ENCODE peak calls at places on chromosomes 6 and 20, in ten cellular contexts. One of them, this sample, is unnamed.

GRCh38 chr6:43771858-43772570 is 2.0 kb downstream of the VEGFA start:
- DNase-seq in Peyer's patch: peak; percentile 82
- DNase-seq in nephron progenitor cell: peak; percentile 62
- DNase-seq in right cardiac atrium: peak; percentile 89
- DNase-seq in GM18507: no peak
- DNase-seq in MV-4-11: peak; percentile 21
- DNase-seq in midbrain: peak; percentile 56
- DNase-seq in LoVo: peak; percentile 66
- DNase-seq in activated CD4-positive, alpha-beta T cell treated with anti-CD3 and anti-CD28 coated beads, Interleukin-2, amount 50 U/mL, for 48 hours: peak; percentile 75
- DNase-seq in M059J: peak; percentile 54
- DNase-seq in this sample: peak; percentile 91

GRCh38 chr6:17408081-17408480 is 14.7 kb downstream of the CAP2 start:
- DNase-seq in midbrain: no peak
- DNase-seq in Peyer's patch: no peak
- DNase-seq in M059J: no peak
- DNase-seq in LoVo: no peak
- DNase-seq in GM18507: no peak
- DNase-seq in nephron progenitor cell: no peak
- DNase-seq in right cardiac atrium: no peak
- DNase-seq in activated CD4-positive, alpha-beta T cell treated with anti-CD3 and anti-CD28 coated beads, Interleukin-2, amount 50 U/mL, for 48 hours: no peak
- DNase-seq in MV-4-11: no peak
- DNase-seq in this sample: no peak

GRCh38 chr6:122153530-122153929 is 245.9 kb upstream of the HSF2 start:
- DNase-seq in nephron progenitor cell: no peak
- DNase-seq in right cardiac atrium: no peak
- DNase-seq in Peyer's patch: no peak
- DNase-seq in M059J: no peak
- DNase-seq in MV-4-11: no peak
- DNase-seq in GM18507: no peak
- DNase-seq in activated CD4-positive, alpha-beta T cell treated with anti-CD3 and anti-CD28 coated beads, Interleukin-2, amount 50 U/mL, for 48 hours: no peak
- DNase-seq in LoVo: no peak
- DNase-seq in midbrain: no peak
- DNase-seq in this sample: no peak

GRCh38 chr6:167787896-167788530 is 38.7 kb upstream of the AFDN start:
- DNase-seq in M059J: peak; percentile 22
- DNase-seq in activated CD4-positive, alpha-beta T cell treated with anti-CD3 and anti-CD28 coated beads, Interleukin-2, amount 50 U/mL, for 48 hours: no peak
- DNase-seq in midbrain: no peak
- DNase-seq in LoVo: no peak
- DNase-seq in GM18507: no peak
- DNase-seq in right cardiac atrium: no peak
- DNase-seq in nephron progenitor cell: no peak
- DNase-seq in Peyer's patch: no peak
- DNase-seq in MV-4-11: no peak
- DNase-seq in this sample: no peak

GRCh38 chr6:161127071-161127740 is 135.6 kb downstream of the MAP3K4 start:
- DNase-seq in midbrain: no peak
- DNase-seq in right cardiac atrium: no peak
- DNase-seq in GM18507: no peak
- DNase-seq in LoVo: no peak
- DNase-seq in M059J: no peak
- DNase-seq in activated CD4-positive, alpha-beta T cell treated with anti-CD3 and anti-CD28 coated beads, Interleukin-2, amount 50 U/mL, for 48 hours: no peak
- DNase-seq in MV-4-11: no peak
- DNase-seq in Peyer's patch: no peak
- DNase-seq in nephron progenitor cell: no peak
- DNase-seq in this sample: no peak

GRCh38 chr6:142413111-142413510 is 111.3 kb downstream of the ADGRG6 start:
- DNase-seq in LoVo: no peak
- DNase-seq in Peyer's patch: no peak
- DNase-seq in right cardiac atrium: no peak
- DNase-seq in midbrain: no peak
- DNase-seq in GM18507: no peak
- DNase-seq in M059J: peak; percentile 77
- DNase-seq in MV-4-11: no peak
- DNase-seq in nephron progenitor cell: no peak
- DNase-seq in activated CD4-positive, alpha-beta T cell treated with anti-CD3 and anti-CD28 coated beads, Interleukin-2, amount 50 U/mL, for 48 hours: no peak
- DNase-seq in this sample: no peak

GRCh38 chr6:113707194-113707593 is 150.0 kb upstream of the MARCKS start:
- DNase-seq in M059J: no peak
- DNase-seq in activated CD4-positive, alpha-beta T cell treated with anti-CD3 and anti-CD28 coated beads, Interleukin-2, amount 50 U/mL, for 48 hours: no peak
- DNase-seq in Peyer's patch: no peak
- DNase-seq in midbrain: no peak
- DNase-seq in LoVo: no peak
- DNase-seq in GM18507: no peak
- DNase-seq in MV-4-11: no peak
- DNase-seq in nephron progenitor cell: no peak
- DNase-seq in right cardiac atrium: no peak
- DNase-seq in this sample: no peak

GRCh38 chr6:87287251-87287650 is 35.1 kb upstream of the SMIM8 start:
- DNase-seq in midbrain: no peak
- DNase-seq in activated CD4-positive, alpha-beta T cell treated with anti-CD3 and anti-CD28 coated beads, Interleukin-2, amount 50 U/mL, for 48 hours: no peak
- DNase-seq in LoVo: no peak
- DNase-seq in right cardiac atrium: no peak
- DNase-seq in M059J: no peak
- DNase-seq in MV-4-11: no peak
- DNase-seq in nephron progenitor cell: no peak
- DNase-seq in Peyer's patch: no peak
- DNase-seq in GM18507: no peak
- DNase-seq in this sample: no peak

GRCh38 chr6:12403201-12403826 is 113.2 kb downstream of the EDN1 start:
- DNase-seq in nephron progenitor cell: no peak
- DNase-seq in MV-4-11: no peak
- DNase-seq in M059J: peak; percentile 81
- DNase-seq in LoVo: no peak
- DNase-seq in GM18507: no peak
- DNase-seq in Peyer's patch: peak; percentile 51
- DNase-seq in activated CD4-positive, alpha-beta T cell treated with anti-CD3 and anti-CD28 coated beads, Interleukin-2, amount 50 U/mL, for 48 hours: no peak
- DNase-seq in midbrain: no peak
- DNase-seq in right cardiac atrium: no peak
- DNase-seq in this sample: no peak

GRCh38 chr20:49276201-49276894 is 1.5 kb downstream of the ZNFX1 start:
- DNase-seq in right cardiac atrium: peak; percentile 65
- DNase-seq in nephron progenitor cell: no peak
- DNase-seq in M059J: peak; percentile 81
- DNase-seq in Peyer's patch: peak; percentile 56
- DNase-seq in GM18507: no peak
- DNase-seq in MV-4-11: peak; percentile 73
- DNase-seq in activated CD4-positive, alpha-beta T cell treated with anti-CD3 and anti-CD28 coated beads, Interleukin-2, amount 50 U/mL, for 48 hours: peak; percentile 66
- DNase-seq in midbrain: peak; percentile 37
- DNase-seq in LoVo: peak; percentile 44
- DNase-seq in this sample: no peak

GRCh38 chr6:36204068-36204753 is 7.7 kb downstream of the BRPF3 start:
- DNase-seq in Peyer's patch: peak; percentile 72
- DNase-seq in MV-4-11: peak; percentile 88
- DNase-seq in nephron progenitor cell: no peak
- DNase-seq in LoVo: no peak
- DNase-seq in M059J: no peak
- DNase-seq in midbrain: no peak
- DNase-seq in activated CD4-positive, alpha-beta T cell treated with anti-CD3 and anti-CD28 coated beads, Interleukin-2, amount 50 U/mL, for 48 hours: peak; percentile 23
- DNase-seq in right cardiac atrium: no peak
- DNase-seq in GM18507: no peak
- DNase-seq in this sample: no peak

GRCh38 chr20:62439218-62439617 is 11.9 kb upstream of the RBBP8NL start:
- DNase-seq in Peyer's patch: no peak
- DNase-seq in nephron progenitor cell: no peak
- DNase-seq in MV-4-11: peak; percentile 46
- DNase-seq in right cardiac atrium: no peak
- DNase-seq in LoVo: no peak
- DNase-seq in midbrain: no peak
- DNase-seq in M059J: no peak
- DNase-seq in activated CD4-positive, alpha-beta T cell treated with anti-CD3 and anti-CD28 coated beads, Interleukin-2, amount 50 U/mL, for 48 hours: no peak
- DNase-seq in GM18507: no peak
- DNase-seq in this sample: no peak

GRCh38 chr6:30743099-30744053 is 889 bp upstream of the FLOT1 start:
- DNase-seq in midbrain: no peak
- DNase-seq in right cardiac atrium: peak; percentile 76
- DNase-seq in Peyer's patch: peak; percentile 68
- DNase-seq in MV-4-11: no peak
- DNase-seq in nephron progenitor cell: no peak
- DNase-seq in M059J: peak; percentile 57
- DNase-seq in LoVo: no peak
- DNase-seq in activated CD4-positive, alpha-beta T cell treated with anti-CD3 and anti-CD28 coated beads, Interleukin-2, amount 50 U/mL, for 48 hours: peak; percentile 60
- DNase-seq in GM18507: no peak
- DNase-seq in this sample: no peak

GRCh38 chr6:14863896-14864850 is 381.7 kb upstream of the JARID2 start:
- DNase-seq in nephron progenitor cell: no peak
- DNase-seq in GM18507: no peak
- DNase-seq in M059J: no peak
- DNase-seq in LoVo: no peak
- DNase-seq in midbrain: no peak
- DNase-seq in activated CD4-positive, alpha-beta T cell treated with anti-CD3 and anti-CD28 coated beads, Interleukin-2, amount 50 U/mL, for 48 hours: no peak
- DNase-seq in right cardiac atrium: no peak
- DNase-seq in MV-4-11: no peak
- DNase-seq in Peyer's patch: no peak
- DNase-seq in this sample: no peak

GRCh38 chr6:15507221-15507620 is 155.6 kb downstream of the DTNBP1 start:
- DNase-seq in Peyer's patch: peak; percentile 39
- DNase-seq in nephron progenitor cell: no peak
- DNase-seq in MV-4-11: no peak
- DNase-seq in GM18507: no peak
- DNase-seq in right cardiac atrium: peak; percentile 19
- DNase-seq in LoVo: no peak
- DNase-seq in activated CD4-positive, alpha-beta T cell treated with anti-CD3 and anti-CD28 coated beads, Interleukin-2, amount 50 U/mL, for 48 hours: no peak
- DNase-seq in M059J: no peak
- DNase-seq in midbrain: no peak
- DNase-seq in this sample: peak; percentile 57

GRCh38 chr20:39429716-39430115 is 467.6 kb downstream of the DHX35 start:
- DNase-seq in right cardiac atrium: no peak
- DNase-seq in midbrain: no peak
- DNase-seq in LoVo: no peak
- DNase-seq in nephron progenitor cell: no peak
- DNase-seq in GM18507: no peak
- DNase-seq in M059J: peak; percentile 32
- DNase-seq in Peyer's patch: no peak
- DNase-seq in activated CD4-positive, alpha-beta T cell treated with anti-CD3 and anti-CD28 coated beads, Interleukin-2, amount 50 U/mL, for 48 hours: no peak
- DNase-seq in MV-4-11: no peak
- DNase-seq in this sample: no peak

GRCh38 chr6:2818593-2818992 is 23.1 kb downstream of the SERPINB1 start:
- DNase-seq in LoVo: peak; percentile 21
- DNase-seq in Peyer's patch: peak; percentile 66
- DNase-seq in GM18507: no peak
- DNase-seq in nephron progenitor cell: no peak
- DNase-seq in activated CD4-positive, alpha-beta T cell treated with anti-CD3 and anti-CD28 coated beads, Interleukin-2, amount 50 U/mL, for 48 hours: no peak
- DNase-seq in right cardiac atrium: no peak
- DNase-seq in midbrain: no peak
- DNase-seq in MV-4-11: peak; percentile 12
- DNase-seq in M059J: peak; percentile 61
- DNase-seq in this sample: no peak

GRCh38 chr20:12970372-12970821 is 38.4 kb upstream of the SPTLC3 start:
- DNase-seq in midbrain: peak; percentile 21
- DNase-seq in MV-4-11: no peak
- DNase-seq in nephron progenitor cell: peak; percentile 23
- DNase-seq in activated CD4-positive, alpha-beta T cell treated with anti-CD3 and anti-CD28 coated beads, Interleukin-2, amount 50 U/mL, for 48 hours: no peak
- DNase-seq in GM18507: no peak
- DNase-seq in Peyer's patch: no peak
- DNase-seq in LoVo: peak; percentile 30
- DNase-seq in right cardiac atrium: no peak
- DNase-seq in M059J: peak; percentile 54
- DNase-seq in this sample: no peak

GRCh38 chr20:53291548-53291947 is 302.1 kb downstream of the ZNF217 start:
- DNase-seq in nephron progenitor cell: peak; percentile 10
- DNase-seq in MV-4-11: no peak
- DNase-seq in right cardiac atrium: no peak
- DNase-seq in GM18507: no peak
- DNase-seq in midbrain: no peak
- DNase-seq in M059J: peak; percentile 28
- DNase-seq in Peyer's patch: no peak
- DNase-seq in activated CD4-positive, alpha-beta T cell treated with anti-CD3 and anti-CD28 coated beads, Interleukin-2, amount 50 U/mL, for 48 hours: peak; percentile 9
- DNase-seq in LoVo: no peak
- DNase-seq in this sample: no peak

GRCh38 chr6:38138374-38138773 is 318.8 kb downstream of the ZFAND3 start:
- DNase-seq in right cardiac atrium: no peak
- DNase-seq in LoVo: no peak
- DNase-seq in M059J: no peak
- DNase-seq in activated CD4-positive, alpha-beta T cell treated with anti-CD3 and anti-CD28 coated beads, Interleukin-2, amount 50 U/mL, for 48 hours: no peak
- DNase-seq in GM18507: no peak
- DNase-seq in Peyer's patch: no peak
- DNase-seq in nephron progenitor cell: no peak
- DNase-seq in MV-4-11: no peak
- DNase-seq in midbrain: no peak
- DNase-seq in this sample: no peak

GRCh38 chr6:14232889-14233288 is 115.3 kb downstream of the CD83 start:
- DNase-seq in midbrain: no peak
- DNase-seq in activated CD4-positive, alpha-beta T cell treated with anti-CD3 and anti-CD28 coated beads, Interleukin-2, amount 50 U/mL, for 48 hours: no peak
- DNase-seq in Peyer's patch: no peak
- DNase-seq in MV-4-11: no peak
- DNase-seq in right cardiac atrium: no peak
- DNase-seq in M059J: no peak
- DNase-seq in LoVo: no peak
- DNase-seq in nephron progenitor cell: no peak
- DNase-seq in GM18507: no peak
- DNase-seq in this sample: no peak

GRCh38 chr6:133033263-133033662 is 207.9 kb upstream of the EYA4 start:
- DNase-seq in Peyer's patch: no peak
- DNase-seq in nephron progenitor cell: no peak
- DNase-seq in right cardiac atrium: no peak
- DNase-seq in activated CD4-positive, alpha-beta T cell treated with anti-CD3 and anti-CD28 coated beads, Interleukin-2, amount 50 U/mL, for 48 hours: no peak
- DNase-seq in GM18507: no peak
- DNase-seq in midbrain: no peak
- DNase-seq in M059J: peak; percentile 4
- DNase-seq in LoVo: no peak
- DNase-seq in MV-4-11: peak; percentile 27
- DNase-seq in this sample: no peak

GRCh38 chr6:82995066-82995465 is 70.6 kb downstream of the UBE3D start:
- DNase-seq in right cardiac atrium: no peak
- DNase-seq in LoVo: no peak
- DNase-seq in Peyer's patch: no peak
- DNase-seq in M059J: no peak
- DNase-seq in activated CD4-positive, alpha-beta T cell treated with anti-CD3 and anti-CD28 coated beads, Interleukin-2, amount 50 U/mL, for 48 hours: no peak
- DNase-seq in MV-4-11: no peak
- DNase-seq in nephron progenitor cell: no peak
- DNase-seq in midbrain: no peak
- DNase-seq in GM18507: no peak
- DNase-seq in this sample: no peak

GRCh38 chr6:70806086-70806485 is 138.4 kb downstream of the SMAP1 start:
- DNase-seq in nephron progenitor cell: no peak
- DNase-seq in midbrain: no peak
- DNase-seq in LoVo: no peak
- DNase-seq in right cardiac atrium: peak; percentile 29
- DNase-seq in Peyer's patch: no peak
- DNase-seq in MV-4-11: no peak
- DNase-seq in GM18507: no peak
- DNase-seq in M059J: no peak
- DNase-seq in activated CD4-positive, alpha-beta T cell treated with anti-CD3 and anti-CD28 coated beads, Interleukin-2, amount 50 U/mL, for 48 hours: no peak
- DNase-seq in this sample: no peak

GRCh38 chr20:3204124-3204794 is at the start of gene DDRGK1:
- DNase-seq in Peyer's patch: peak; percentile 95
- DNase-seq in midbrain: peak; percentile 93
- DNase-seq in LoVo: peak; percentile 85
- DNase-seq in M059J: peak; percentile 82
- DNase-seq in activated CD4-positive, alpha-beta T cell treated with anti-CD3 and anti-CD28 coated beads, Interleukin-2, amount 50 U/mL, for 48 hours: peak; percentile 97
- DNase-seq in right cardiac atrium: peak; percentile 95
- DNase-seq in MV-4-11: peak; percentile 83
- DNase-seq in nephron progenitor cell: peak; percentile 88
- DNase-seq in GM18507: peak; percentile 86
- DNase-seq in this sample: peak; percentile 96

GRCh38 chr20:34452281-34452982 is 63.8 kb upstream of the DYNLRB1 start:
- DNase-seq in GM18507: no peak
- DNase-seq in midbrain: no peak
- DNase-seq in Peyer's patch: no peak
- DNase-seq in activated CD4-positive, alpha-beta T cell treated with anti-CD3 and anti-CD28 coated beads, Interleukin-2, amount 50 U/mL, for 48 hours: no peak
- DNase-seq in MV-4-11: no peak
- DNase-seq in LoVo: no peak
- DNase-seq in M059J: peak; percentile 14
- DNase-seq in right cardiac atrium: no peak
- DNase-seq in nephron progenitor cell: no peak
- DNase-seq in this sample: no peak

GRCh38 chr20:40265872-40266533 is 423.0 kb downstream of the MAFB start:
- DNase-seq in LoVo: no peak
- DNase-seq in right cardiac atrium: no peak
- DNase-seq in midbrain: peak; percentile 12
- DNase-seq in MV-4-11: peak; percentile 29
- DNase-seq in activated CD4-positive, alpha-beta T cell treated with anti-CD3 and anti-CD28 coated beads, Interleukin-2, amount 50 U/mL, for 48 hours: no peak
- DNase-seq in Peyer's patch: peak; percentile 50
- DNase-seq in M059J: peak; percentile 58
- DNase-seq in nephron progenitor cell: no peak
- DNase-seq in GM18507: no peak
- DNase-seq in this sample: no peak

GRCh38 chr6:48069280-48069679 is 41.7 kb downstream of the PTCHD4 start:
- DNase-seq in Peyer's patch: no peak
- DNase-seq in right cardiac atrium: no peak
- DNase-seq in activated CD4-positive, alpha-beta T cell treated with anti-CD3 and anti-CD28 coated beads, Interleukin-2, amount 50 U/mL, for 48 hours: no peak
- DNase-seq in M059J: no peak
- DNase-seq in MV-4-11: no peak
- DNase-seq in midbrain: no peak
- DNase-seq in LoVo: no peak
- DNase-seq in GM18507: no peak
- DNase-seq in nephron progenitor cell: peak; percentile 7
- DNase-seq in this sample: no peak

This sample was measured in aorta.